ENCODE peak calls at places on chromosome 16, in eight cellular contexts. E, H, S, N, R, W, J and K are unnamed samples.

GRCh38 chr16:85989376-85989775 is 90.4 kb downstream of the IRF8 start:
- DNase-seq in E (no peak), W (no peak), S (no peak), J (no peak), N (no peak), H (no peak), R (no peak), K (no peak)

GRCh38 chr16:23952128-23953041 is 116.6 kb downstream of the PRKCB start:
- DNase-seq in N (peak; percentile 74), W (no peak), H (no peak), J (no peak), R (no peak), E (no peak), S (no peak), K (no peak)

GRCh38 chr16:10729649-10730048 is 14.0 kb upstream of the NUBP1 start:
- DNase-seq in R (no peak), S (no peak), W (no peak), J (no peak), H (no peak), E (peak; percentile 21), N (no peak), K (peak; percentile 54)

GRCh38 chr16:84823484-84823883 is 3.7 kb downstream of the CRISPLD2 start:
- DNase-seq in S (no peak), W (no peak), J (no peak), R (no peak), N (no peak), E (no peak), H (no peak), K (no peak)

GRCh38 chr16:64478258-64478906 is 643.5 kb downstream of the CDH11 start:
- DNase-seq in W (no peak), E (no peak), R (no peak), J (no peak), N (peak; percentile 56), H (no peak), S (no peak), K (peak; percentile 53)

GRCh38 chr16:58732545-58733247 is 1.4 kb downstream of the GOT2 start:
- DNase-seq in H (no peak), R (no peak), E (no peak), N (no peak), J (no peak), W (no peak), S (no peak), K (no peak)

GRCh38 chr16:77221482-77221881 is 22.3 kb downstream of the SYCE1L start:
- DNase-seq in E (no peak), R (no peak), H (no peak), J (no peak), N (no peak), S (no peak), W (no peak), K (no peak)

GRCh38 chr16:48385272-48385953 is at the start of gene SIAH1:
- DNase-seq in H (peak; percentile 93), J (peak; percentile 22), R (peak; percentile 85), E (peak; percentile 88), N (peak; percentile 95), S (peak; percentile 79), W (peak; percentile 37), K (peak; percentile 81)

GRCh38 chr16:10895053-10895946 is 18.3 kb downstream of the CIITA start:
- DNase-seq in E (peak; percentile 33), N (peak; percentile 79), J (no peak), H (no peak), W (no peak), S (no peak), R (peak; percentile 49), K (no peak)

GRCh38 chr16:66254751-66255150 is 111.7 kb upstream of the CDH5 start:
- DNase-seq in N (no peak), W (no peak), H (no peak), E (no peak), S (no peak), J (no peak), R (no peak), K (no peak)

GRCh38 chr16:46949216-46949892 is 24.1 kb downstream of the DNAJA2 start:
- DNase-seq in H (no peak), S (no peak), R (no peak), J (no peak), E (no peak), W (no peak), N (no peak), K (no peak)

GRCh38 chr16:59848314-59848713 is 1114.2 kb upstream of the GOT2 start:
- DNase-seq in H (no peak), J (no peak), E (no peak), S (no peak), R (no peak), N (peak; percentile 13), W (no peak), K (no peak)

DNA sequence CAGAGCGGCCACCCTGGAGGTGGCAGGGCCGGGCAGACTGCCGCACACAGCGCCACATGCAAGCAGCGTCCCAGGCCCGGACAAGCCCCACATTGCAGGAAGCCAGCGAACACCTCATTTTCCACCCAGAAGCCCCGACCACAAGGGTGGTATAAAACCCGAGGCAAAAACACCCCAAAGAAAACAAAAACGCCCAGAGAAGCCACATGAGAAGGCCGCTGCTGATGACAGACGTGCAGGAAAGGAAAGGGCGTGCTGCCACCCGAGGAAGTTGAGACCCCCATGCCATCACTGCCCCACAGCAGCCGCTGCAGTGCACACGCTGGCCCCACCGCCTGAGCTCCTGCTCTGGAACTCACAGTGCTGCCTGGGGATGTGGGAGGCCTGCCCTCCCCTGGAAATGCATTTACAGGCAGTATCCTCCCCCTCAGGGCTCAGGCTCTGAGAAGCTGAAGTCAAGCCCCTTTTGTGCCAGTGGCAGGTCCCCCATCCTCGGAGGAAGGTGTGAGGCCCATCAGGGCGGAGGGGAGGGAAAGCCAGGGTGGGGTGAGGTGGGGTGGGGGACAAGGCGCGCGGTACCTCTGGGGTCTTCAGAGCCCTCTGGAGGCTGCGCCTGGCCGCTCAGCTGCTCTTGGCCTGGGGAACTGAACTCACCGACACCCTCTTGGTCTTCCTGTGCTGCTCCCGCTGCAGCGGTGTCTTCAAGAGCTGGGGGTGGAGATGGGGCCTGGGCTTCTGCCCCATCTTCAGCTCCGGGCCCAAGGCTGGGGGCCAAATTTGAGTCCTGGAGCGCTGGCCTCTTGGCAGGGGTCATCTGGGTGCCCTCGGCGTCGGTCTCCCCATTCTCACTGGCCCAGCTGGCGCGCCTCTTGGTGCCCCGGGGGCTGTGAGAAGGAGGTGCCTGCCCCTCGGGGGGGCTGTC is 62.0 kb downstream of the IL21R start:
- DNase-seq in S (peak; percentile 49), R (no peak), N (no peak), J (no peak), W (no peak), H (peak; percentile 57), E (no peak), K (no peak)
- H3K36me3 ChIP-seq in S (peaks cover 39% of the 10 kb centered on the region), R (peaks cover 50% of the 10 kb centered on the region), N (no peaks in the 10 kb centered on the region), J (peaks cover 85% of the 10 kb centered on the region), W (peaks cover 49% of the 10 kb centered on the region), H (peaks cover 93% of the 10 kb centered on the region), E (no peaks in the 10 kb centered on the region), K (peaks cover 45% of the 10 kb centered on the region)

GRCh38 chr16:17176199-17176598 is 294.6 kb downstream of the XYLT1 start:
- DNase-seq in R (no peak), N (no peak), S (no peak), E (no peak), W (no peak), H (no peak), J (no peak), K (no peak)

GRCh38 chr16:17173134-17173729 is 297.5 kb downstream of the XYLT1 start:
- DNase-seq in J (peak; percentile 25), S (no peak), E (peak; percentile 42), W (peak; percentile 5), N (peak; percentile 60), R (peak; percentile 32), H (no peak), K (peak; percentile 60)

GRCh38 chr16:17171250-17172143 is 299.3 kb downstream of the XYLT1 start:
- DNase-seq in S (no peak), N (peak; percentile 17), H (no peak), E (no peak), R (no peak), W (no peak), J (no peak), K (no peak)

GRCh38 chr16:17177968-17178880 is 292.5 kb downstream of the XYLT1 start:
- DNase-seq in N (peak; percentile 26), R (no peak), S (no peak), W (no peak), E (no peak), J (no peak), H (no peak), K (no peak)

DNA sequence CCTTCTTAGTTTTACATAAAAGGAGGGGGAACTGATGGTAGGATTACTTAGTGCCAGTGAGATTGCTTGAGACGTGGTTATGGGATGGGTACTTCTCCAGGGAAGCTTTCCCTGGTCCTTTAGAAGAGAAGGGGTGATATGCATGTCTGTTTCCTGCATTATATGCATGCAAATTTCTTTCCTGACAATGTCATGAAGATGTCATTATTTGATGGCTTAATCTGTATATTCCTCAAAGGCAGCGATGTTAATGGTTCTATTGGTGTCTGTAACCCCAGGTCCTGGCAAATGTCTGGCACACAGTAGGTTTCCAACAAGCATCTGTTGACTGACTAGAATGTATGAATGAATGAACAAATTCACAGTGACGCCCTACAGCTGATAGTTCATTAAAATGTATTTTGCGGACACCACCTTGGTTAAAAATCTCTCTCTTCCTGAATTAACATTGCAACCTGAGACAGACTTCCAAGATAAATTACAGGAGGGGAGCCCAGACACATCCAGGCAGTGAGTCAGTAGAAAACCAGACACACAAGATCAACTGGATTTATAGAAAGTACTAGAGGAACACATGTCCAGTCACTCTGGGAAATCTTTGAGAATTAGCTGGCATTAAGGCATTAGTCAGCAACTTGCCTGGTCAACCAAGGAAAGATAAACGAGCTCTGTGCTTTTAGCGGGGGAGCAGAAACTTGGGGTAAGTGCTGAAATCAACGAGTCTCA is 293.4 kb downstream of the XYLT1 start:
- DNase-seq in S (no peak), R (no peak), W (no peak), N (peak; percentile 23), H (no peak), E (no peak), J (no peak), K (no peak)
- H3K27ac ChIP-seq in S (no peak overlapping the region), R (no peak overlapping the region), W (peak overlapping the region; percentile 47), N (peak overlapping the region; percentile 36), H (no peak overlapping the region), E (no peak overlapping the region), J (no peak overlapping the region), K (no peak overlapping the region)

DNA sequence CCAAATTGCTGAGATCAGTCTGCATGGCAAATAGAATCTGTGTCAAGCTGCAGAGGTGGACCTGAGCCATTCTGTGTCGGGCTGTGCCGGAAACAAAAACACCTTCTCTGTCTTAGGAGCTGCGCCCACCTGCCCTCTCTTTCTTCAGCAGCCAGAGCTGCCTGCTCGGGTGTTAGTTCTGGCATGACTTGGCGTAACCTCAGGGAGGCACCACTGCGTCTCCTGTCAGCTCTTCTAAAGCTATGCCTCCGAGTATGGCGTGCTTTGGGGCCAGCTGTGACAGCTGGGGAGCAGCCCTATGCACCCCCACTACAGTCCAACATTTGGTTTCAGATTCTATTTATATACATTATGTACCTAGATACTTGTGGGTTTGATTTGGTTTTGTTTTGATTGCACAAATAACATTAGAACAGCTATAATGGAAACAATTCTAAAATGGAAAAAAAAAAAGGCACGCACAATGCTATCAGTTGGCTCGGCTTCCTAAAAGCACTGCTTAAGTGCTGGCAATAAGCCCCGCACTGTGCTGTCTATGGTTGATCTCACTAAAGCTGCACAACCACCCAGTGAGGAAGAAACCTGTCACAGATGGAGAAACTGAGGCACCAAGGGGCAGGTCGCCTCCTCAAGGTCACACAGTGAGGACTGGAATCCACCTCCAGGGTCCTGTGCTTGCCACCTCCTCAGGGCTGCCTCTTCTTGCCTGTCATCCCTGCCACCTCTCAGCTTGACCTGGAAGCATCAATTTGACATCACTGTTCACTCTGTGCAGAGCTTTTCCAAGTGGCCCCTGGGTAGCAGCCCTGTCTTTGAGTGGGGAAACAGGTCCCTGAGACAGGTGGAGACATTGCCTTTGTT is 18.7 kb upstream of the ADGRG1 start:
- DNase-seq in J (no peak), N (no peak), H (no peak), E (peak; percentile 56), W (no peak), R (peak; percentile 48), S (no peak), K (no peak)
- H3K4me3 ChIP-seq in J (no peak overlapping the region), N (no peak overlapping the region), H (peak overlapping the region; percentile 12), E (no peak overlapping the region), W (no peak overlapping the region), R (no peak overlapping the region), S (peak overlapping the region; percentile 2), K (no peak overlapping the region)

GRCh38 chr16:55856950-55857349 is 18.2 kb downstream of the CES5A start:
- DNase-seq in N (no peak), J (no peak), E (no peak), R (no peak), H (no peak), S (no peak), W (no peak), K (peak; percentile 45)
- H3K36me3 ChIP-seq in N (no peaks in the 10 kb centered on the region), J (no peaks in the 10 kb centered on the region), E (no peaks in the 10 kb centered on the region), R (no peaks in the 10 kb centered on the region), H (no peaks in the 10 kb centered on the region), S (no peaks in the 10 kb centered on the region), W (no peaks in the 10 kb centered on the region), K (no peaks in the 10 kb centered on the region)